ENCODE peak calls at places on chromosomes 11 and 22, in ten cellular contexts. I is fibroblast of pulmonary artery, J is foreskin fibroblast, Z is AG04449, R is HCT116, P is spleen, G is epithelial cell of esophagus, B is SK-N-SH, L is choroid plexus epithelial cell, N is tibial artery. O is an unnamed sample.

GRCh38 chr11:120599816-120600420 is 88.4 kb downstream of the GRIK4 start:
- DNase-seq in G (no peak), Z (no peak), J (no peak), P (peak), B (no peak), L (no peak), I (no peak), R (no peak), N (no peak), O (no peak)

GRCh38 chr11:111512296-111513239 is at the start of gene BTG4:
- DNase-seq in G (peak), L (no peak), Z (no peak), N (no peak), P (no peak), J (peak), B (peak), I (no peak), R (no peak), O (no peak)

GRCh38 chr11:46361283-46362145 is 14.3 kb downstream of the DGKZ start:
- DNase-seq in N (peak), Z (no peak), I (peak), J (peak), R (no peak), P (peak), B (peak), L (peak), G (no peak), O (peak)

GRCh38 chr11:1160231-1161101 is 2.7 kb downstream of the MUC5AC start:
- DNase-seq in P (peak), B (peak), N (no peak), Z (no peak), G (no peak), J (no peak), L (no peak), I (no peak), R (no peak), O (no peak)

GRCh38 chr11:117203069-117203407 is 3.9 kb downstream of the TAGLN start:
- DNase-seq in P (no peak), Z (no peak), I (no peak), J (no peak), R (no peak), G (no peak), N (no peak), L (no peak), B (no peak), O (no peak)

GRCh38 chr11:17298302-17298701 is 21.8 kb downstream of the NUCB2 start:
- DNase-seq in N (no peak), Z (no peak), G (no peak), I (no peak), L (no peak), J (no peak), B (no peak), P (no peak), R (no peak), O (no peak)

GRCh38 chr11:44381261-44381660 is 71.3 kb upstream of the ALX4 start:
- DNase-seq in P (no peak), J (no peak), Z (no peak), G (no peak), N (no peak), I (no peak), L (no peak), R (no peak), B (no peak), O (no peak)

GRCh38 chr11:21615871-21616270 is 577.0 kb upstream of the ANO5 start:
- DNase-seq in P (no peak), I (no peak), J (no peak), R (no peak), L (no peak), G (no peak), N (no peak), Z (no peak), B (no peak), O (no peak)

GRCh38 chr11:61949169-61950034 is 749 bp upstream of the BEST1 start:
- DNase-seq in Z (peak), R (peak), L (peak), I (peak), P (no peak), J (peak), G (peak), B (peak), N (peak), O (peak)

GRCh38 chr11:31958086-31958735 is 132.7 kb upstream of the RCN1 start:
- DNase-seq in G (peak), B (peak), N (no peak), R (peak), P (peak), L (peak), Z (no peak), I (peak), J (peak), O (peak)

GRCh38 chr11:8258771-8259170 is 4.9 kb downstream of the LMO1 start:
- DNase-seq in G (peak), N (no peak), B (no peak), J (peak), Z (no peak), I (no peak), P (peak), R (no peak), L (no peak), O (peak)

GRCh38 chr22:27317961-27318360 is 483.6 kb downstream of the MN1 start:
- DNase-seq in R (no peak), P (no peak), G (no peak), B (no peak), L (no peak), I (no peak), N (no peak), J (no peak), Z (peak), O (peak)

GRCh38 chr11:9506489-9507343 is 45.9 kb downstream of the ZNF143 start:
- DNase-seq in L (peak), J (peak), I (peak), G (peak), N (peak), R (peak), Z (peak), B (peak), P (peak), O (peak)

GRCh38 chr11:15852179-15852578 is 504.2 kb downstream of the SOX6 start:
- DNase-seq in B (no peak), N (no peak), I (peak), Z (no peak), R (peak), P (no peak), J (no peak), L (peak), G (peak), O (peak)

GRCh38 chr22:36367066-36367465 is 20.7 kb downstream of the MYH9 start:
- DNase-seq in L (no peak), P (no peak), G (no peak), N (no peak), B (no peak), I (no peak), J (no peak), Z (no peak), R (no peak), O (no peak)
- H3K4me3 ChIP-seq in L (no peak), P (no peak), G (no peak), N (peak), B (no peak), I (no peak), J (no peak), Z (no peak), R (no peak), O (no peak)

GRCh38 chr22:46653596-46653995 is 33.4 kb downstream of the GRAMD4 start:
- DNase-seq in I (no peak), L (no peak), Z (no peak), N (no peak), B (no peak), G (peak), P (no peak), R (no peak), J (no peak), O (no peak)

GRCh38 chr22:46652081-46652929 is 32.1 kb downstream of the GRAMD4 start:
- DNase-seq in B (no peak), I (peak), J (no peak), R (no peak), N (no peak), G (no peak), L (peak), P (no peak), Z (no peak), O (peak)

GRCh38 chr22:46654426-46654825 is 34.2 kb downstream of the GRAMD4 start:
- DNase-seq in B (no peak), I (no peak), Z (no peak), J (no peak), P (no peak), L (no peak), N (no peak), G (no peak), R (no peak), O (no peak)

GRCh38 chr22:46651316-46651715 is 31.1 kb downstream of the GRAMD4 start:
- DNase-seq in I (no peak), P (no peak), R (no peak), N (no peak), G (no peak), J (no peak), B (no peak), L (no peak), Z (no peak), O (no peak)

DNA sequence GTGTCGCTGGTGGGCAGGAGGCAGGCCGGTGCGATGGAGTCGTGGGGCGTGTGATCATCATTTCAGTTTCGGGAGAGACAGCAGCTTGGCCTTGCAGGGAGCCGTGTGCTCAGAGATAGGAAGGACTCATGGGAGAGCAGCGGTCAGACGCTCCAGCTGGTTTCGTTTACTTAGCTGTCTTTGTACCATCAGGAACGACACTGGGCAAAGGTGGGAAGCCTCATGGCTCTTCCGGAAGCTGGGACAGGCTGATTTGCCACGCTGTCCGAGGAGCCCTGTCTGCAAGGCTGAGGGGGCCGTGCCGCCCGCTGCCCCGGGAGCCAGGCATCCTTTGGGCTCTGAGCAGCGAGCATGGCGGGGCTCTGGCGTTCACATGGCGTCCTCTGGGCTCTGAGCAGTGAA is 32.7 kb downstream of the GRAMD4 start:
- DNase-seq in L (peak), N (no peak), I (peak), B (no peak), G (no peak), R (no peak), P (no peak), Z (no peak), J (no peak), O (peak)
- TF ChIP-seq CTCF in L (no peak), N (no peak), I (no peak), B (no peak), G (no peak), R (no peak), P (no peak), Z (no peak), J (no peak), O (no peak)

GRCh38 chr22:32203181-32204105 is 1.4 kb downstream of the RFPL2 start:
- DNase-seq in P (no peak), N (no peak), Z (no peak), I (no peak), R (no peak), G (no peak), B (peak), L (no peak), J (no peak), O (no peak)

GRCh38 chr22:32204856-32205722 is at the start of gene RFPL2:
- DNase-seq in L (peak), R (peak), B (peak), G (peak), I (peak), J (peak), N (no peak), Z (no peak), P (no peak), O (peak)

GRCh38 chr22:32202539-32203180 is 2.2 kb downstream of the RFPL2 start:
- DNase-seq in J (peak), N (no peak), P (no peak), Z (no peak), B (peak), G (peak), L (peak), R (peak), I (peak), O (peak)

GRCh38 chr22:32205974-32206773 is 1.3 kb upstream of the RFPL2 start:
- DNase-seq in L (no peak), G (no peak), R (no peak), B (peak), J (no peak), I (no peak), Z (no peak), N (no peak), P (no peak), O (no peak)

GRCh38 chr22:32204211-32204855 is 540 bp downstream of the RFPL2 start:
- DNase-seq in L (no peak), I (no peak), J (no peak), G (no peak), Z (no peak), B (peak), P (no peak), R (no peak), N (no peak), O (no peak)
- H3K4me3 ChIP-seq in L (no peak), I (no peak), J (no peak), G (no peak), Z (no peak), B (peak), P (no peak), R (peak), N (no peak), O (no peak)

DNA sequence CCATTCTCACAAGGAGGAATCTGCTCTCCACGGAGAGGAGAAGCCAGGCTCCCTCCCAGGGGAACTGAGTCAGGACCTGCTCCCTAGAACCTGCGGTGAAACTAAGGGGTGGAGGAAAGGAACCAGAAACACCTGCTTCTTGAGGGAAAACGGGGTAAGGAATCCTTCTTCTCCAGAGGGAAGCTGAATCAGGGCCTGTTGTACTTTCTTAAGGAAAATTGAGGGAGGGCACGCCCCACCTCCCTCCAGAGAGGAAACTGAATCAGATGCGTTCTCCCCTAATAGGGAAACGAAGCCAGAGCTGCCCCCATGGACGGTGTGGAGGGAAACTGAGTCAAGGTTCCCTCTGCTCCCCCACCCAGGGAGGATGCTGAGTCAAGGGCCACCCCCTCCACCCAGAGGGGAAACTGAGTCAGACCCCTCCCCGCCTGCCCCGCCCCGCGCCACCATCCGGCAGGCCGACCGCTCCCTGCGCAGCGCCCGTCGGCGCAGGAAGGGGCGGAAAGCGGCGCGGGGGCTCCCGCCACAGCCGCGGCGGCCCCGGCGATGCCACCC is 392 bp downstream of the RELA start:
- DNase-seq in N (no peak), R (no peak), J (no peak), P (no peak), Z (no peak), B (no peak), G (no peak), L (peak), I (no peak), O (peak)
- TF ChIP-seq CTCF in N (no peak), R (no peak), J (no peak), P (no peak), Z (no peak), B (no peak), G (no peak), L (no peak), I (no peak), O (no peak)

O was measured in fibroblast of villous mesenchyme.